ENCODE peak calls at places on chromosomes 4 and X, in eight cellular contexts. L is SK-N-SH, Y is HL-60, W is GM23338, V is upper lobe of left lung, U is endothelial cell of umbilical vein, B is spleen, Q is K562. Z is an unnamed sample. For H3K27me3, the result is how much of the 10 kb centered on the place peaks cover.

GRCh38 chrX:26376037-26376708 is 160.2 kb downstream of the MAGEB5 start:
- DNase-seq in B (no peak), V (no peak), U (no peak), Y (no peak), W (peak), L (no peak), Q (no peak), Z (no peak)

GRCh38 chrX:122866527-122866926 is 317.6 kb upstream of the GRIA3 start:
- DNase-seq in B (no peak), L (no peak), Q (no peak), U (peak), Y (no peak), W (no peak), V (no peak), Z (no peak)

GRCh38 chr4:126906466-126906865 is 726.3 kb upstream of the INTU start:
- DNase-seq in Q (no peak), U (no peak), W (peak), V (no peak), L (no peak), Y (no peak), B (no peak), Z (no peak)

GRCh38 chr4:141768954-141769353 is 132.6 kb downstream of the IL15 start:
- DNase-seq in U (peak), Q (no peak), L (no peak), W (peak), V (no peak), Y (no peak), B (no peak), Z (no peak)

GRCh38 chr4:161949941-161950725 is 213.7 kb downstream of the FSTL5 start:
- DNase-seq in B (no peak), W (peak), V (no peak), Y (no peak), L (no peak), Q (no peak), U (no peak), Z (no peak)

GRCh38 chrX:46601283-46601682 is 27.7 kb downstream of the CHST7 start:
- DNase-seq in L (peak), Q (no peak), W (no peak), B (no peak), Y (no peak), V (no peak), U (no peak), Z (no peak)

GRCh38 chr4:152220201-152220666 is 315.7 kb downstream of the FBXW7 start:
- DNase-seq in B (no peak), V (no peak), Q (no peak), W (no peak), Y (no peak), L (no peak), U (no peak), Z (no peak)

GRCh38 chr4:56261027-56261426 is 126.3 kb downstream of the AASDH start:
- DNase-seq in Y (no peak), Q (no peak), W (no peak), V (no peak), B (no peak), U (no peak), L (no peak), Z (no peak)

GRCh38 chrX:151970661-151971060 is 3.8 kb downstream of the GABRE start:
- DNase-seq in Y (no peak), W (no peak), V (peak), U (no peak), B (no peak), Q (no peak), L (no peak), Z (no peak)

GRCh38 chr4:114028071-114028470 is 48.6 kb upstream of the ARSJ start:
- DNase-seq in L (no peak), V (no peak), W (no peak), U (peak), Y (no peak), B (no peak), Q (no peak), Z (no peak)

GRCh38 chr4:112938461-112939058 is 110.9 kb upstream of the ANK2 start:
- DNase-seq in Q (peak), B (no peak), L (peak), V (no peak), Y (no peak), U (peak), W (peak), Z (no peak)

GRCh38 chrX:68671221-68671620 is 23.8 kb downstream of the STARD8 start:
- DNase-seq in W (no peak), B (no peak), U (peak), Y (no peak), L (no peak), V (no peak), Q (no peak), Z (no peak)

GRCh38 chrX:13048265-13048664 is 3.8 kb upstream of the FAM9C start:
- DNase-seq in Q (no peak), W (no peak), U (no peak), L (no peak), B (no peak), V (no peak), Y (no peak), Z (no peak)

GRCh38 chrX:147912093-147912801 is 528 bp downstream of the FMR1 start:
- DNase-seq in V (peak), B (peak), Y (peak), U (peak), W (peak), Q (peak), L (peak), Z (peak)

GRCh38 chrX:56802921-56803848 is 74.1 kb downstream of the NBDY start:
- DNase-seq in B (peak), Q (peak), Y (peak), V (peak), U (peak), L (peak), W (peak), Z (peak)

GRCh38 chr4:114479595-114479994 is 119.0 kb upstream of the UGT8 start:
- DNase-seq in B (no peak), L (no peak), Q (no peak), Y (no peak), U (no peak), V (no peak), W (peak), Z (no peak)

GRCh38 chrX:122818068-122818467 is 366.0 kb upstream of the GRIA3 start:
- DNase-seq in Y (no peak), W (no peak), V (no peak), U (no peak), L (no peak), B (no peak), Q (no peak), Z (no peak)

GRCh38 chr4:80255374-80256095 is 10.9 kb upstream of the FGF5 start:
- DNase-seq in U (no peak), B (no peak), W (no peak), V (no peak), Q (no peak), Y (no peak), L (no peak), Z (no peak)

GRCh38 chrX:155779831-155780230 is 101.3 kb upstream of the VAMP7 start:
- DNase-seq in U (no peak), W (no peak), L (no peak), V (no peak), B (no peak), Q (no peak), Y (no peak), Z (no peak)

GRCh38 chrX:41558531-41558930 is 111.4 kb downstream of the NYX start:
- DNase-seq in B (no peak), Q (peak), W (peak), L (peak), U (peak), V (no peak), Y (peak), Z (no peak)

GRCh38 chr4:155060419-155060818 is 148.0 kb upstream of the NPY2R start:
- DNase-seq in V (no peak), W (no peak), Q (no peak), Y (no peak), U (no peak), B (no peak), L (no peak), Z (no peak)

GRCh38 chr4:180028682-180029081 is 2214.5 kb upstream of the TENM3 start:
- DNase-seq in B (peak), V (peak), U (no peak), W (peak), L (peak), Q (no peak), Y (peak), Z (no peak)

GRCh38 chrX:39029221-39029620 is 228.0 kb downstream of the MID1IP1 start:
- DNase-seq in V (no peak), L (no peak), B (no peak), U (no peak), W (no peak), Q (no peak), Y (no peak), Z (no peak)
- H3K27me3 ChIP-seq in V (under half), L (under half), B (under half), U (under half), W (under half), Q (under half), Y (under half), Z (under half)

DNA sequence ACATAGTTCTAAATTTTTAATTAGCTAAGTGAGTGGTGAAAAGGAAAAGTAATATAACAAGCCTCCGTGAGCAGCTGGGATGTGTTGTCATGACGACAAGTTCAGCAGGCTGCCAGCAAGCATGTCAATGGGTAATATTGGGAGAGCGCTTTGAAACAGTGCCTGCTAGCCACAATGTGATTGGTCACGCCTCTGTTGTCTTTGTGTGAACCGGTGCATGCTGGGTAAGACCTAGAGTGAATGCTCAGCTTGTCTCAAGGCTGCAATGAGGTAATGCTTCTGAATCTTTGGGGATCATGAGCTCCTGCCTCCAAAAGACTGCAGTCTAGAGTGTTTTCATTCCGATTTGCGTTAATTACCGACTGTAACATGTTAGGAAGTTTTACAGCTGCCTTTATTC is 54.9 kb downstream of the STOX2 start:
- DNase-seq in L (peak), B (no peak), Q (peak), W (peak), V (peak), Y (no peak), U (no peak), Z (peak)
- TF ChIP-seq POLR2AphosphoS5 in L (no peak), B (no peak), Q (no peak), W (no peak), V (no peak), Y (no peak), U (no peak), Z (no peak)

GRCh38 chrX:617401-617800 is 13.2 kb upstream of the SHOX start:
- DNase-seq in L (no peak), Q (no peak), W (no peak), U (no peak), Y (no peak), V (no peak), B (no peak), Z (no peak)

GRCh38 chrX:617891-618290 is 12.7 kb upstream of the SHOX start:
- DNase-seq in V (no peak), L (no peak), Q (no peak), U (no peak), W (no peak), B (no peak), Y (no peak), Z (no peak)

GRCh38 chrX:619812-620493 is 10.6 kb upstream of the SHOX start:
- DNase-seq in Q (peak), L (no peak), B (no peak), U (no peak), V (no peak), W (peak), Y (no peak), Z (no peak)

GRCh38 chrX:618761-619450 is 11.7 kb upstream of the SHOX start:
- DNase-seq in U (no peak), V (no peak), Q (no peak), B (no peak), L (no peak), W (no peak), Y (no peak), Z (no peak)

DNA sequence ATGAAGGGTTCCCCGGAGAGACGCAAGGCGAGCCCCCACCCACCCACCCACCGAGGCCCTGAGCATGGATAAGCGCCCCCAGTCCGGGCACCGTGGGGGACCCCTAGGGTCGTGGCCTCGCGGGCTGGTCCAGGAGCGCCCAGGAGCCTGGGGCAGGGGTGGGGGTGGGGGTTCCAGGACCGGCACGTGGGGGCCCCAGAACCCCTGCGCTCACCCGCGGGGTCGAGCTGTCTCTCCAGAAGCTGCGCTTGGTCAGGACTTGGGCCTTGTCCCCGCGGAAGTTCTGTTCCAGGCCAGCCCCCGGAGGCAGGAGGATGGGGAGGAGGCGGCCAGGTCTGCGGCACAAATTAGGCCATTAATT is 11.2 kb upstream of the SHOX start:
- DNase-seq in Q (no peak), B (no peak), Y (no peak), V (no peak), W (peak), U (no peak), L (no peak), Z (no peak)
- H3K4me3 ChIP-seq in Q (no peak), B (no peak), Y (no peak), V (no peak), W (peak), U (no peak), L (no peak), Z (no peak)

GRCh38 chrX:138709886-138710285 is 1.6 kb downstream of the FGF13 start:
- DNase-seq in W (peak), L (no peak), B (no peak), Y (no peak), U (no peak), Q (no peak), V (no peak), Z (no peak)

GRCh38 chrX:138708268-138708667 is 3.2 kb downstream of the FGF13 start:
- DNase-seq in Q (no peak), L (no peak), B (no peak), Y (no peak), V (no peak), U (no peak), W (no peak), Z (no peak)

GRCh38 chrX:138704101-138704500 is 7.4 kb downstream of the FGF13 start:
- DNase-seq in U (no peak), Y (no peak), Q (no peak), B (no peak), W (no peak), V (no peak), L (no peak), Z (no peak)
- H3K27me3 ChIP-seq in U (under half), Y (under half), Q (under half), B (under half), W (under half), V (under half), L (under half), Z (under half)

GRCh38 chrX:136879001-136879667 is 1.4 kb downstream of the RBMX start:
- DNase-seq in B (no peak), W (no peak), L (no peak), U (no peak), V (no peak), Q (no peak), Y (no peak), Z (no peak)

GRCh38 chrX:136880003-136880451 is 498 bp downstream of the RBMX start:
- DNase-seq in U (no peak), Y (no peak), V (peak), Q (peak), B (peak), W (peak), L (peak), Z (peak)

GRCh38 chrX:136878423-136878822 is 2.1 kb downstream of the RBMX start:
- DNase-seq in V (no peak), Q (no peak), W (no peak), B (no peak), Y (no peak), L (no peak), U (no peak), Z (no peak)

DNA sequence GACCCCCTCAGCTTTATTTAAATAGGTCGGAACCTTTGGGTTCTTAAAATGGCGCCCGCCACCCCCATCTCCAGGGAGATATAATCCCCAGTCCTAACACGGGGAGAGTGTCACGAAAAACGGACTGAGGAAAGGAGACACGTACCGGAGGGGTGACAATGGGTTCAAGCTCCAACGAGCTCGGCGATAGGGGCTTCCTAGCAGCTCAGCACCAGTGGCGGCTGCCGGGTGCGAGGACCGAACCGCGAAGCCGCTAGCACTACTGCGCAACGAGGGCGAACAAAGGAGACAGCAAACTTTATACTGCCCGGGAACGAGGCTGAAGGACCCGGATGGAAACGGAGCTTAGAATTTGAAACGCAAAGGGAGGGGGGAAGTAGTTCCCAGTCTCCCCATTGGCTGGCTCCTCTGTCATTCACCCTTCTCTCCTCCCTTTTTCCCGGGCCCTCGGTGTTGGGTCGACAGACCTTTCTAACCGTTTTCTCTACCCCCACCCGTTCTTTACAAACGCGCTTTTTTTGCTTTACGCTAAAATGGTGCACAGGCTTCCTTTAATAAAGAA is at the start of gene RBMX:
- DNase-seq in Y (peak), L (peak), U (peak), Q (peak), W (peak), V (peak), B (peak), Z (peak)
- TF ChIP-seq POLR2AphosphoS5 in Y (peak), L (peak), U (peak), Q (peak), W (peak), V (peak), B (peak), Z (peak)

Z was measured in prostate gland.